ENCODE peak calls at places on chromosomes 13 and 19, in four cellular contexts. N is hepatocyte, B is Karpas-422, I is MM.1S. Y is an unnamed sample.

GRCh38 chr13:85588359-85588758 is 210.9 kb downstream of the SLITRK6 start:
- DNase-seq in B (no peak), N (no peak), I (no peak), Y (no peak)

GRCh38 chr13:27792393-27793218 is at the start of gene GSX1:
- DNase-seq in B (no peak), N (peak; percentile 90), I (no peak), Y (no peak)

GRCh38 chr19:5767949-5768348 is 16.6 kb downstream of the PRR22 start:
- DNase-seq in B (no peak), I (no peak), N (no peak), Y (no peak)

GRCh38 chr13:33606692-33607091 is 211.3 kb upstream of the RFC3 start:
- DNase-seq in B (no peak), N (peak; percentile 54), I (no peak), Y (no peak)

GRCh38 chr19:10776900-10777650 is 58.9 kb downstream of the TMED1 start:
- DNase-seq in B (no peak), I (peak; percentile 50), N (no peak), Y (peak; percentile 84)

GRCh38 chr13:41317243-41317642 is 6.2 kb downstream of the NAA16 start:
- DNase-seq in I (no peak), B (no peak), N (no peak), Y (no peak)

GRCh38 chr13:48842316-48842715 is 133.4 kb upstream of the FNDC3A start:
- DNase-seq in N (no peak), I (no peak), B (no peak), Y (no peak)

GRCh38 chr19:36049080-36049698 is 4.9 kb downstream of the THAP8 start:
- DNase-seq in I (no peak), B (peak; percentile 42), N (no peak), Y (no peak)

GRCh38 chr19:17687857-17688784 is at the start of gene UNC13A:
- DNase-seq in B (no peak), I (peak; percentile 24), N (peak; percentile 76), Y (no peak)

GRCh38 chr19:1470864-1471513 is 8.0 kb downstream of the C19orf25 start:
- DNase-seq in B (no peak), N (peak; percentile 51), I (no peak), Y (no peak)

GRCh38 chr13:40668335-40668734 is 1.9 kb upstream of the FOXO1 start:
- DNase-seq in I (peak; percentile 29), N (peak; percentile 39), B (peak; percentile 89), Y (peak; percentile 84)

GRCh38 chr13:99981115-99982020 is at the start of gene ZIC2:
- DNase-seq in I (peak; percentile 61), N (peak; percentile 51), B (no peak), Y (no peak)

GRCh38 chr13:30186644-30187431 is 120.5 kb downstream of the KATNAL1 start:
- DNase-seq in I (no peak), N (no peak), B (no peak), Y (no peak)

GRCh38 chr19:42412223-42412622 is 15.0 kb downstream of the LIPE start:
- DNase-seq in B (no peak), I (no peak), N (peak; percentile 38), Y (no peak)

GRCh38 chr13:89550842-89551422 is 1796.6 kb upstream of the MIR17HG start:
- DNase-seq in N (no peak), I (no peak), B (no peak), Y (no peak)

GRCh38 chr19:2962018-2962670 is 15.2 kb upstream of the TLE6 start:
- DNase-seq in I (peak; percentile 58), N (peak; percentile 93), B (peak; percentile 90), Y (peak; percentile 87)

GRCh38 chr19:43983912-43984686 is at the start of gene ZNF155:
- DNase-seq in N (peak; percentile 90), I (peak; percentile 74), B (no peak), Y (no peak)

GRCh38 chr19:31408460-31409124 is 59.4 kb upstream of the TSHZ3 start:
- DNase-seq in N (peak; percentile 38), B (no peak), I (no peak), Y (no peak)
- H3K9me2 ChIP-seq in N (no peaks in the 10 kb centered on the region), B (no peaks in the 10 kb centered on the region), I (no peaks in the 10 kb centered on the region), Y (no peaks in the 10 kb centered on the region)

DNA sequence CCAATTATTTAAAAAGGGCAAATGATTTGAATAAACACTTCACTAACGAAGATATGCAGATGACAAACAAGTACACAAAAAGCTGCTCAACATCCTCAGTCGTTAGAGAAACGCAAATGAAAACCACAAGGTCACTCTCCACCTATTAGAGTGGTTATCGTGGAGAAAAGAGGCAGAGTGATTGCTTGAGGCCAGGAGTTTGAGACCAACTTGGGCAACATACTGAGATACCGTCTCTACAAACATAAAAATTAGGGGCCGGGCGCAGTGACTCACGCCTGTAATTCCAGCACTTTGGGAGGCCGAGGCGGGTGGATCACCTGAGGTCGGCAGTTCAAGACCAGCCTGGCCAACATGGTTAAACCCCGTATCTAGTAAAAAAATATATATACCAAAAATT is 27.2 kb downstream of the BLOC1S3 start:
- DNase-seq in N (no peak), B (no peak), I (no peak), Y (no peak)
- H3K9me2 ChIP-seq in N (no peaks in the 10 kb centered on the region), B (no peaks in the 10 kb centered on the region), I (no peaks in the 10 kb centered on the region), Y (no peaks in the 10 kb centered on the region)

GRCh38 chr13:44312898-44313551 is 60.6 kb upstream of the SERP2 start:
- DNase-seq in I (no peak), N (no peak), B (no peak), Y (no peak)
- H3K9me2 ChIP-seq in I (no peaks in the 10 kb centered on the region), N (no peaks in the 10 kb centered on the region), B (no peaks in the 10 kb centered on the region), Y (no peaks in the 10 kb centered on the region)

GRCh38 chr13:35879111-35879510 is 252.1 kb downstream of the DCLK1 start:
- DNase-seq in N (no peak), B (no peak), I (peak; percentile 28), Y (no peak)
- H3K9me2 ChIP-seq in N (no peaks in the 10 kb centered on the region), B (no peaks in the 10 kb centered on the region), I (no peaks in the 10 kb centered on the region), Y (no peaks in the 10 kb centered on the region)

DNA sequence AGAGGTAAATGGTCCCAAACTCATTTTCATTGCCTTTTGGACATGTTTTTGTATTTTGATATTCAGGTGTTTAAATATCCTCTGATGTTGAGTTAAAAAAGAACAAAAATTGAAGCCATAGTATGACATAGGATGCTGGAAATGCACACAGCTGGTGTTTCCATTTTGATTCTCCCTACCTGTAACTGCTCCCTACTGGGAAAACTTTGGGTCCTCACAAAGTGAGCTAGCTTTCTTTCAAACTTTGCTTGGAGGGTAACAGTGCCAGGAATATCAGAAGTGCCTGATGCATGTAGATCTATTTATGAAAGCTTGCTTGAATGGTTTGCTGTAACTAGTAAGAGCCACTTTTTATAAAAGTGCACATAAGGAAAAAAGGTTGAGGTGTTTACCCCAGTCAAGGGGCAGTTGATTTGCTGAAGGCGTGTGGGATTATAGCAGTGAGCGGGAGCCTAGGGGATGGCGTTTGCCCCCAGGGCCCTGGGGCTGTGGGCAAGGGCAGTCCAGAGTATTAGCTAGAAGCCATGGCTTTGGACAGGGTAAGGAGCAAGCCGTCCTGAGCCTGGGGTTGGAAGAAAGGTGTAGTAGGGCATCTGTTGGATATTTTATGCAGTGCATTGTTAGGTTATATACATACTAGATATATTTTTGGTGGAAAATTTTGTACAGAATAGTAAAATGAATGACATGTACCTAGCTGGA is 4.3 kb downstream of the RPS9 start:
- DNase-seq in N (no peak), I (no peak), B (no peak), Y (no peak)
- H3K9me2 ChIP-seq in N (no peaks in the 10 kb centered on the region), I (no peaks in the 10 kb centered on the region), B (no peaks in the 10 kb centered on the region), Y (no peaks in the 10 kb centered on the region)

GRCh38 chr19:310141-310651 is 19.0 kb upstream of the PLPP2 start:
- DNase-seq in I (no peak), N (no peak), B (no peak), Y (no peak)
- H3K9me2 ChIP-seq in I (no peaks in the 10 kb centered on the region), N (no peaks in the 10 kb centered on the region), B (no peaks in the 10 kb centered on the region), Y (no peaks in the 10 kb centered on the region)

DNA sequence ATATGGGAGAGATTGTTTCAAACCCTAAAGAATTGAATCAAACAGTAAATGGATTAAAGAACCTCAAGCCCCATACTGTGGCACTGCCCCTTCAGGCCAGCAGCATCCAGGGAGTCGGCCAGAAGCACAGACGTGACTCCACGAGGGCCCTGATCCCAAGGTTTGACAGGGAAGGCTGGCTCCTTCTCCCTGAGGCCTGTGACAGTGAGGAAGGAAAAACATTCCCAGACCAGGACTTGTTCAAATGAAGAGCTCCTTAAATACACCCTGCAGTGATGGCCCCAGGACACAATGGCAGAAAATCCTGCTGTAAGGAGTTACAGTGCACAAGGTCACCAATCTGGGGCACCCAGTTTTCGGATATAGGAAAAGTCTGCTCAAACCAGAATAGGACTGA is 91.0 kb downstream of the COL4A1 start:
- DNase-seq in B (no peak), N (no peak), I (no peak), Y (no peak)
- H3K9me2 ChIP-seq in B (no peaks in the 10 kb centered on the region), N (no peaks in the 10 kb centered on the region), I (no peaks in the 10 kb centered on the region), Y (no peaks in the 10 kb centered on the region)